ENCODE peak calls at places on chromosomes 6 and 20, in five cellular contexts. One of them, this sample, is unnamed.

GRCh38 chr6:129920103-129920798 is 59.1 kb upstream of the TMEM244 start:
- DNase-seq in fibroblast of villous mesenchyme: peak
- DNase-seq in Right ventricle myocardium superior: no peak
- DNase-seq in IMR-90: peak
- DNase-seq in GM12891: no peak
- DNase-seq in this sample: no peak

GRCh38 chr6:109443425-109443950 is 3.0 kb downstream of the SMPD2 start:
- DNase-seq in IMR-90: no peak
- DNase-seq in Right ventricle myocardium superior: no peak
- DNase-seq in GM12891: no peak
- DNase-seq in fibroblast of villous mesenchyme: no peak
- DNase-seq in this sample: no peak

GRCh38 chr6:93139408-93140081 is 279.8 kb downstream of the EPHA7 start:
- DNase-seq in GM12891: no peak
- DNase-seq in fibroblast of villous mesenchyme: no peak
- DNase-seq in Right ventricle myocardium superior: no peak
- DNase-seq in IMR-90: no peak
- DNase-seq in this sample: no peak

GRCh38 chr20:35006009-35006408 is 50.3 kb downstream of the MYH7B start:
- DNase-seq in IMR-90: no peak
- DNase-seq in GM12891: no peak
- DNase-seq in Right ventricle myocardium superior: no peak
- DNase-seq in fibroblast of villous mesenchyme: no peak
- DNase-seq in this sample: no peak

GRCh38 chr6:110140650-110141049 is 38.8 kb downstream of the WASF1 start:
- DNase-seq in IMR-90: peak
- DNase-seq in fibroblast of villous mesenchyme: peak
- DNase-seq in GM12891: no peak
- DNase-seq in Right ventricle myocardium superior: no peak
- DNase-seq in this sample: peak

GRCh38 chr6:113873043-113873667 is 16.0 kb downstream of the MARCKS start:
- DNase-seq in fibroblast of villous mesenchyme: no peak
- DNase-seq in Right ventricle myocardium superior: peak
- DNase-seq in IMR-90: no peak
- DNase-seq in GM12891: no peak
- DNase-seq in this sample: no peak

GRCh38 chr20:53322651-53323050 is 271.0 kb downstream of the ZNF217 start:
- DNase-seq in GM12891: no peak
- DNase-seq in fibroblast of villous mesenchyme: no peak
- DNase-seq in IMR-90: no peak
- DNase-seq in Right ventricle myocardium superior: no peak
- DNase-seq in this sample: no peak

GRCh38 chr6:86856937-86857563 is 80.3 kb upstream of the HTR1E start:
- DNase-seq in GM12891: peak
- DNase-seq in Right ventricle myocardium superior: no peak
- DNase-seq in IMR-90: peak
- DNase-seq in fibroblast of villous mesenchyme: peak
- DNase-seq in this sample: peak

GRCh38 chr20:32224463-32224862 is 16.8 kb downstream of the POFUT1 start:
- DNase-seq in IMR-90: no peak
- DNase-seq in fibroblast of villous mesenchyme: no peak
- DNase-seq in Right ventricle myocardium superior: no peak
- DNase-seq in GM12891: no peak
- DNase-seq in this sample: no peak

GRCh38 chr6:157054531-157054979 is 268.8 kb downstream of the TMEM242 start:
- DNase-seq in GM12891: no peak
- DNase-seq in Right ventricle myocardium superior: no peak
- DNase-seq in fibroblast of villous mesenchyme: no peak
- DNase-seq in IMR-90: no peak
- DNase-seq in this sample: no peak

GRCh38 chr20:62236674-62236996 is 1.7 kb upstream of the OSBPL2 start:
- DNase-seq in IMR-90: no peak
- DNase-seq in Right ventricle myocardium superior: no peak
- DNase-seq in fibroblast of villous mesenchyme: no peak
- DNase-seq in GM12891: no peak
- DNase-seq in this sample: no peak

GRCh38 chr20:48267825-48268615 is 482.7 kb upstream of the SULF2 start:
- DNase-seq in GM12891: no peak
- DNase-seq in fibroblast of villous mesenchyme: no peak
- DNase-seq in Right ventricle myocardium superior: no peak
- DNase-seq in IMR-90: no peak
- DNase-seq in this sample: no peak

GRCh38 chr6:70955441-70956190 is 1.2 kb downstream of the B3GAT2 start:
- DNase-seq in IMR-90: peak
- DNase-seq in fibroblast of villous mesenchyme: peak
- DNase-seq in Right ventricle myocardium superior: peak
- DNase-seq in GM12891: peak
- DNase-seq in this sample: peak

GRCh38 chr6:32973934-32974333 is 5.5 kb downstream of the BRD2 start:
- DNase-seq in IMR-90: peak
- DNase-seq in GM12891: peak
- DNase-seq in Right ventricle myocardium superior: no peak
- DNase-seq in fibroblast of villous mesenchyme: peak
- DNase-seq in this sample: peak

GRCh38 chr6:119671105-119671504 is 321.5 kb upstream of the MAN1A1 start:
- DNase-seq in GM12891: no peak
- DNase-seq in fibroblast of villous mesenchyme: no peak
- DNase-seq in IMR-90: no peak
- DNase-seq in Right ventricle myocardium superior: no peak
- DNase-seq in this sample: no peak

GRCh38 chr6:1645466-1646185 is 35.9 kb downstream of the FOXC1 start:
- DNase-seq in IMR-90: peak
- DNase-seq in GM12891: no peak
- DNase-seq in fibroblast of villous mesenchyme: no peak
- DNase-seq in Right ventricle myocardium superior: no peak
- DNase-seq in this sample: peak

GRCh38 chr6:27893836-27894807 is 18.1 kb downstream of the OR2B2 start:
- DNase-seq in fibroblast of villous mesenchyme: peak
- DNase-seq in GM12891: no peak
- DNase-seq in Right ventricle myocardium superior: peak
- DNase-seq in IMR-90: peak
- DNase-seq in this sample: peak

GRCh38 chr6:13854716-13855250 is 40.4 kb upstream of the MCUR1 start:
- DNase-seq in Right ventricle myocardium superior: no peak
- DNase-seq in fibroblast of villous mesenchyme: no peak
- DNase-seq in IMR-90: no peak
- DNase-seq in GM12891: no peak
- DNase-seq in this sample: no peak

GRCh38 chr20:7742479-7742878 is 197.8 kb downstream of the HAO1 start:
- DNase-seq in IMR-90: peak
- DNase-seq in Right ventricle myocardium superior: no peak
- DNase-seq in fibroblast of villous mesenchyme: peak
- DNase-seq in GM12891: no peak
- DNase-seq in this sample: peak

GRCh38 chr6:51339728-51340127 is 521.1 kb downstream of the TFAP2B start:
- DNase-seq in IMR-90: no peak
- DNase-seq in fibroblast of villous mesenchyme: no peak
- DNase-seq in GM12891: no peak
- DNase-seq in Right ventricle myocardium superior: no peak
- DNase-seq in this sample: no peak

GRCh38 chr20:50753152-50753551 is 21.8 kb downstream of the PARD6B start:
- DNase-seq in fibroblast of villous mesenchyme: no peak
- DNase-seq in Right ventricle myocardium superior: no peak
- DNase-seq in GM12891: no peak
- DNase-seq in IMR-90: no peak
- DNase-seq in this sample: no peak

GRCh38 chr6:46324706-46325105 is 153.9 kb upstream of the ENPP5 start:
- DNase-seq in Right ventricle myocardium superior: no peak
- DNase-seq in fibroblast of villous mesenchyme: no peak
- DNase-seq in IMR-90: no peak
- DNase-seq in GM12891: no peak
- DNase-seq in this sample: no peak

GRCh38 chr6:44725070-44725469 is 337.6 kb downstream of the CDC5L start:
- DNase-seq in fibroblast of villous mesenchyme: no peak
- DNase-seq in GM12891: no peak
- DNase-seq in IMR-90: no peak
- DNase-seq in Right ventricle myocardium superior: no peak
- DNase-seq in this sample: no peak